ENCODE peak calls at places on chromosomes 3 and 15, in seven cellular contexts. M is neuronal stem cell, C is mesendoderm, T is mesenchymal stem cell, Y is IMR-90, X is trophoblast cell, G is H1. D is an unnamed sample.

GRCh38 chr3:49476563-49476962 is 6.5 kb downstream of the DAG1 start:
- DNase-seq in M (no peak), C (no peak), T (no peak), Y (no peak), X (no peak), G (no peak), D (no peak)

GRCh38 chr15:44654858-44655257 is 8.6 kb downstream of the SPG11 start:
- DNase-seq in M (no peak), C (no peak), T (no peak), Y (peak), X (no peak), G (no peak), D (no peak)

GRCh38 chr3:112671930-112672715 is 31.2 kb upstream of the CCDC80 start:
- DNase-seq in M (no peak), C (peak), T (peak), Y (peak), X (peak), G (no peak), D (no peak)

GRCh38 chr15:48965972-48966371 is 2.3 kb upstream of the SHC4 start:
- DNase-seq in M (no peak), C (peak), T (peak), Y (peak), X (peak), G (no peak), D (no peak)

GRCh38 chr15:74227968-74228722 is 8.0 kb upstream of the CCDC33 start:
- DNase-seq in M (no peak), C (no peak), T (no peak), Y (no peak), X (no peak), G (no peak), D (no peak)

GRCh38 chr3:156151824-156152428 is 31.5 kb downstream of the KCNAB1 start:
- DNase-seq in M (peak), C (peak), T (peak), Y (peak), X (peak), G (peak), D (peak)

GRCh38 chr3:173584834-173585831 is 187.6 kb downstream of the NLGN1 start:
- DNase-seq in M (peak), C (peak), T (peak), Y (peak), X (peak), G (peak), D (peak)

GRCh38 chr3:131277836-131278497 is 103.6 kb upstream of the NUDT16 start:
- DNase-seq in M (no peak), C (no peak), T (no peak), Y (no peak), X (peak), G (no peak), D (no peak)

GRCh38 chr3:155944081-155944480 is 73.6 kb downstream of the GMPS start:
- DNase-seq in M (no peak), C (no peak), T (no peak), Y (peak), X (no peak), G (no peak), D (no peak)

GRCh38 chr15:80405970-80406369 is 1.8 kb downstream of the ARNT2 start:
- DNase-seq in M (no peak), C (no peak), T (no peak), Y (no peak), X (no peak), G (no peak), D (no peak)

GRCh38 chr15:42191610-42192346 is 16.3 kb downstream of the VPS39 start:
- DNase-seq in M (no peak), C (no peak), T (no peak), Y (no peak), X (no peak), G (no peak), D (no peak)

GRCh38 chr3:20240154-20240883 is 54.3 kb upstream of the SGO1 start:
- DNase-seq in M (no peak), C (no peak), T (no peak), Y (no peak), X (no peak), G (no peak), D (no peak)

GRCh38 chr3:71129611-71130515 is 453.7 kb downstream of the FOXP1 start:
- DNase-seq in M (no peak), C (peak), T (peak), Y (peak), X (no peak), G (no peak), D (no peak)

GRCh38 chr3:150248116-150248864 is 159.8 kb upstream of the TSC22D2 start:
- DNase-seq in M (no peak), C (peak), T (peak), Y (peak), X (no peak), G (no peak), D (no peak)

GRCh38 chr3:171251842-171252241 is 208.4 kb downstream of the TNIK start:
- DNase-seq in M (no peak), C (peak), T (no peak), Y (no peak), X (peak), G (no peak), D (no peak)

GRCh38 chr3:141663993-141664392 is 74.1 kb upstream of the RNF7 start:
- DNase-seq in M (no peak), C (peak), T (peak), Y (peak), X (peak), G (no peak), D (no peak)

GRCh38 chr3:131883711-131884407 is 151.0 kb downstream of the CPNE4 start:
- DNase-seq in M (no peak), C (no peak), T (no peak), Y (no peak), X (peak), G (no peak), D (no peak)

GRCh38 chr3:48015451-48016182 is 599 bp downstream of the MAP4 start:
- DNase-seq in M (no peak), C (no peak), T (peak), Y (peak), X (no peak), G (no peak), D (no peak)

GRCh38 chr3:48694610-48695051 is 8.9 kb upstream of the NCKIPSD start:
- DNase-seq in M (peak), C (peak), T (peak), Y (peak), X (peak), G (no peak), D (no peak)

GRCh38 chr3:171936231-171936841 is 93.2 kb downstream of the TMEM212 start:
- DNase-seq in M (no peak), C (peak), T (peak), Y (peak), X (peak), G (no peak), D (no peak)

GRCh38 chr3:43893721-43894120 is 203.0 kb downstream of the ABHD5 start:
- DNase-seq in M (no peak), C (no peak), T (peak), Y (no peak), X (no peak), G (no peak), D (no peak)

GRCh38 chr3:126008219-126008618 is 39.2 kb downstream of the ROPN1B start:
- DNase-seq in M (no peak), C (no peak), T (no peak), Y (no peak), X (no peak), G (no peak), D (no peak)

GRCh38 chr15:38226867-38227266 is 25.8 kb upstream of the SPRED1 start:
- DNase-seq in M (no peak), C (no peak), T (peak), Y (peak), X (peak), G (no peak), D (no peak)

GRCh38 chr3:78875851-78876250 is 891.9 kb downstream of the ROBO1 start:
- DNase-seq in M (no peak), C (no peak), T (no peak), Y (peak), X (no peak), G (no peak), D (no peak)

GRCh38 chr15:40790723-40791122 is 16.2 kb upstream of the ZFYVE19 start:
- DNase-seq in M (no peak), C (no peak), T (peak), Y (no peak), X (no peak), G (no peak), D (no peak)

GRCh38 chr15:101264011-101264410 is 12.2 kb upstream of the CHSY1 start:
- DNase-seq in M (no peak), C (no peak), T (peak), Y (peak), X (no peak), G (peak), D (no peak)

GRCh38 chr3:8470801-8471200 is 30.8 kb upstream of the LMCD1 start:
- DNase-seq in M (no peak), C (no peak), T (peak), Y (no peak), X (no peak), G (no peak), D (no peak)

GRCh38 chr3:126474498-126475410 is 937 bp downstream of the ZXDC start:
- DNase-seq in M (peak), C (peak), T (peak), Y (peak), X (peak), G (peak), D (no peak)

GRCh38 chr15:77454265-77454664 is 33.6 kb downstream of the HMG20A start:
- DNase-seq in M (no peak), C (no peak), T (no peak), Y (peak), X (no peak), G (no peak), D (no peak)

GRCh38 chr3:158830391-158830790 is 28.5 kb downstream of the MFSD1 start:
- DNase-seq in M (no peak), C (no peak), T (no peak), Y (peak), X (no peak), G (no peak), D (no peak)

GRCh38 chr3:59046839-59047238 is 3.0 kb downstream of the CFAP20DC start:
- DNase-seq in M (no peak), C (no peak), T (no peak), Y (no peak), X (no peak), G (no peak), D (no peak)

GRCh38 chr15:68367226-68367625 is 64.7 kb downstream of the ITGA11 start:
- DNase-seq in M (no peak), C (peak), T (no peak), Y (no peak), X (no peak), G (no peak), D (no peak)

GRCh38 chr15:83092309-83092976 is 15.0 kb upstream of the TM6SF1 start:
- DNase-seq in M (no peak), C (no peak), T (peak), Y (peak), X (peak), G (no peak), D (no peak)

GRCh38 chr3:96813820-96814580 is 394 bp upstream of the EPHA6 start:
- DNase-seq in M (peak), C (peak), T (peak), Y (peak), X (peak), G (no peak), D (peak)

GRCh38 chr3:109985942-109986555 is 648.7 kb upstream of the DPPA4 start:
- DNase-seq in M (no peak), C (peak), T (no peak), Y (peak), X (no peak), G (no peak), D (no peak)

GRCh38 chr3:151037746-151038145 is 47.7 kb upstream of the MED12L start:
- DNase-seq in M (no peak), C (peak), T (peak), Y (peak), X (no peak), G (no peak), D (no peak)

DNA sequence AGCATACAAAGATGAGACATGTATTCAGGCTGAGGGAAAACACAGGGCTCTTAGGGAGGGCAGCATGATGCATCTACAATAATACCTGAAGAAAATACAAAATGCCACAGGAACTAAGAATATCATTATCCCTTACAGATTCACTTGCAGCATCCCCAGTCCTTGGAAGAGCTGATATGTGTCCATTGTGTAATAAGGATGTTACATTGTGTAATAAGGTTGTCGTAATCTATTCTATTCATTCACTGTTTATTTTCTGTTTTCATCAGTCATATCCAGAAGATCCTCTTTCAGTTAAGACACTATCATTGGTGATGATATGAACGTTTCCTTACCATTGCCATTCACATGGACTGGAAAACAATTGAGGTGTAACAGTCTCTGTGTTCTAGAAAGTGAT is 241.3 kb downstream of the ZNF385D start:
- DNase-seq in M (no peak), C (no peak), T (no peak), Y (no peak), X (no peak), G (no peak), D (no peak)
- H2BK5ac ChIP-seq in M (no peak), C (no peak), T (no peak), Y (no peak), X (no peak), G (no peak), D (no peak)

GRCh38 chr3:111130827-111131226 is 59.2 kb downstream of the NECTIN3 start:
- DNase-seq in M (no peak), C (no peak), T (no peak), Y (no peak), X (no peak), G (no peak), D (no peak)
- H3K27ac ChIP-seq in M (no peak), C (no peak), T (no peak), Y (no peak), X (no peak), G (no peak), D (no peak)

DNA sequence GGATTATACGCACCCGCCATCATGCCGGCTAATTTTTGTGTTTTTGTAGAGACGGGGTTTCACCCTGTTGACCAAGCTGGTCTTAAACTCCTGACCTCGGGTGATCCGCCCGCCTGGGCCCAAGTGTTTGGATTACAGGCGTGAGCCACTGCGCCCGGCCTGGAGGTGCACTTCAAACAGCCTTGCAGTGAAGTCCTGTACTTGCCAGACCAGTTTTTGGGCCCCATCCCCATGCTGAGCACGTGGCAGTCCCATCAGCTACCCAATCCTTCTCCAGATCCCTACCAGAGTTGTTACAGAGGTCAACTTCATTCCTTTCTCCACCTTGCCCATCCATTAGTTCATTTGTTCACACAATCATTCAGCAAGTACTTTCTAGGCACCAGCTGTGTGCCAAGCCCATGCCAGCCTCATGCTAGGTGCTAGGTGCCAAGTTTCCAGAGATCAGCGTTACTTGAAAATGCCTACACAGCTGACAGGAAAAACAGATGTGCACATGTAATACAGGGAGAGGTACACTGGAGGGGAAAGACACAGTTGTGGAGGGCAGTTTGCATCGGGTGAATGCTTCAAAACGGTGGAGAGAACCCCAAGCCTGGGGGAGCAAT is 2.2 kb downstream of the DNAH1 start:
- DNase-seq in M (no peak), C (peak), T (no peak), Y (no peak), X (peak), G (no peak), D (no peak)
- H4K8ac ChIP-seq in M (no peak), C (no peak), T (no peak), Y (no peak), X (no peak), G (no peak), D (no peak)

GRCh38 chr3:106018929-106019328 is 150.1 kb upstream of the CBLB start:
- DNase-seq in M (no peak), C (no peak), T (no peak), Y (no peak), X (no peak), G (no peak), D (no peak)

GRCh38 chr3:106013971-106014370 is 145.2 kb upstream of the CBLB start:
- DNase-seq in M (no peak), C (no peak), T (peak), Y (peak), X (peak), G (no peak), D (no peak)

GRCh38 chr3:106022913-106023312 is 154.1 kb upstream of the CBLB start:
- DNase-seq in M (no peak), C (no peak), T (no peak), Y (peak), X (no peak), G (no peak), D (no peak)

GRCh38 chr3:106014518-106014917 is 145.7 kb upstream of the CBLB start:
- DNase-seq in M (no peak), C (no peak), T (no peak), Y (no peak), X (no peak), G (no peak), D (no peak)

GRCh38 chr3:106018111-106018510 is 149.3 kb upstream of the CBLB start:
- DNase-seq in M (no peak), C (no peak), T (no peak), Y (no peak), X (no peak), G (no peak), D (no peak)
- H2BK5ac ChIP-seq in M (no peak), C (no peak), T (no peak), Y (no peak), X (no peak), G (no peak), D (no peak)

GRCh38 chr15:62359416-62359815 is 194.3 kb upstream of the C2CD4B start:
- DNase-seq in M (no peak), C (no peak), T (no peak), Y (no peak), X (peak), G (no peak), D (no peak)
- H3K27ac ChIP-seq in M (no peak), C (no peak), T (no peak), Y (no peak), X (no peak), G (no peak), D (no peak)

GRCh38 chr15:57881972-57882371 is 175.5 kb downstream of the POLR2M start:
- DNase-seq in M (no peak), C (no peak), T (no peak), Y (no peak), X (no peak), G (no peak), D (no peak)
- H4K8ac ChIP-seq in M (no peak), C (no peak), T (no peak), Y (no peak), X (no peak), G (no peak), D (no peak)

GRCh38 chr3:65904016-65904415 is 134.7 kb downstream of the MAGI1 start:
- DNase-seq in M (no peak), C (no peak), T (no peak), Y (no peak), X (peak), G (no peak), D (no peak)

GRCh38 chr3:65901236-65901635 is 137.5 kb downstream of the MAGI1 start:
- DNase-seq in M (no peak), C (no peak), T (no peak), Y (no peak), X (no peak), G (no peak), D (no peak)

GRCh38 chr3:65905648-65906211 is 133.0 kb downstream of the MAGI1 start:
- DNase-seq in M (no peak), C (no peak), T (no peak), Y (no peak), X (no peak), G (no peak), D (no peak)

GRCh38 chr3:65899226-65899625 is 139.5 kb downstream of the MAGI1 start:
- DNase-seq in M (no peak), C (no peak), T (no peak), Y (no peak), X (no peak), G (no peak), D (no peak)

GRCh38 chr3:65902304-65902793 is 136.4 kb downstream of the MAGI1 start:
- DNase-seq in M (no peak), C (peak), T (no peak), Y (no peak), X (peak), G (peak), D (peak)
- H2BK5ac ChIP-seq in M (no peak), C (no peak), T (no peak), Y (no peak), X (no peak), G (peak), D (no peak)

GRCh38 chr3:147760998-147761397 is 351.8 kb downstream of the ZIC1 start:
- DNase-seq in M (no peak), C (no peak), T (peak), Y (no peak), X (no peak), G (no peak), D (no peak)

GRCh38 chr3:147758786-147759185 is 349.6 kb downstream of the ZIC1 start:
- DNase-seq in M (no peak), C (no peak), T (no peak), Y (no peak), X (no peak), G (no peak), D (no peak)

GRCh38 chr3:147756478-147756877 is 347.3 kb downstream of the ZIC1 start:
- DNase-seq in M (no peak), C (no peak), T (no peak), Y (no peak), X (no peak), G (no peak), D (no peak)

GRCh38 chr3:147757919-147758318 is 348.8 kb downstream of the ZIC1 start:
- DNase-seq in M (no peak), C (no peak), T (no peak), Y (no peak), X (no peak), G (no peak), D (no peak)
- H3K27ac ChIP-seq in M (no peak), C (no peak), T (no peak), Y (no peak), X (no peak), G (no peak), D (no peak)

D was measured in H9.